ENCODE peak calls at places on chromosomes 11 and 22, in eight cellular contexts. Z is choroid plexus epithelial cell, M is pancreas, H is lower leg skin, F is stomach, S is upper lobe of right lung, D is transverse colon, K is prostate gland. N is an unnamed sample.
A peak's percentile ranks its signal among the peaks of the same experiment; 100 is the strongest.

GRCh38 chr22:26461188-26461810 is 22.3 kb downstream of the HPS4 start:
- DNase-seq in Z (peak; percentile 34), M (peak; percentile 52), H (peak; percentile 87), F (peak; percentile 71), S (no peak), D (peak; percentile 64), K (peak; percentile 54), N (no peak)

GRCh38 chr11:125967515-125967914 is 21.7 kb downstream of the VSIG10L2 start:
- DNase-seq in Z (no peak), M (no peak), H (no peak), F (no peak), S (no peak), D (no peak), K (no peak), N (no peak)

GRCh38 chr11:62445314-62445740 is 26.5 kb downstream of the SCGB1A1 start:
- DNase-seq in Z (no peak), M (no peak), H (peak; percentile 89), F (peak; percentile 53), S (no peak), D (peak; percentile 56), K (peak; percentile 66), N (peak; percentile 40)

GRCh38 chr11:31810779-31811647 is at the start of gene PAX6:
- DNase-seq in Z (peak; percentile 52), M (peak; percentile 27), H (peak; percentile 87), F (no peak), S (no peak), D (peak; percentile 22), K (no peak), N (peak; percentile 57)

GRCh38 chr11:28526406-28526751 is 418.2 kb downstream of the METTL15 start:
- DNase-seq in Z (peak; percentile 23), M (no peak), H (no peak), F (no peak), S (no peak), D (no peak), K (no peak), N (no peak)

GRCh38 chr11:2722955-2723354 is 23.2 kb upstream of the KCNQ1OT1 start:
- DNase-seq in Z (no peak), M (no peak), H (no peak), F (no peak), S (no peak), D (no peak), K (no peak), N (no peak)

GRCh38 chr11:100719809-100720221 is 32.7 kb downstream of the ARHGAP42 start:
- DNase-seq in Z (peak; percentile 92), M (peak; percentile 51), H (no peak), F (peak; percentile 66), S (no peak), D (peak; percentile 39), K (peak; percentile 63), N (no peak)

GRCh38 chr11:76318744-76319384 is 62.1 kb downstream of the THAP12 start:
- DNase-seq in Z (peak; percentile 80), M (peak; percentile 88), H (peak; percentile 95), F (peak; percentile 90), S (peak; percentile 91), D (peak; percentile 87), K (peak; percentile 78), N (peak; percentile 90)

GRCh38 chr22:33476716-33477115 is 418.5 kb upstream of the SYN3 start:
- DNase-seq in Z (peak; percentile 4), M (no peak), H (no peak), F (no peak), S (no peak), D (no peak), K (no peak), N (no peak)

GRCh38 chr22:30433773-30434172 is 8.2 kb downstream of the MTFP1 start:
- DNase-seq in Z (no peak), M (no peak), H (no peak), F (no peak), S (no peak), D (no peak), K (no peak), N (no peak)

GRCh38 chr22:27473533-27473932 is 328.0 kb downstream of the MN1 start:
- DNase-seq in Z (no peak), M (no peak), H (no peak), F (no peak), S (no peak), D (no peak), K (no peak), N (no peak)

GRCh38 chr11:126997196-126997595 is 3.4 kb downstream of the KIRREL3 start:
- DNase-seq in Z (no peak), M (no peak), H (peak; percentile 43), F (no peak), S (no peak), D (no peak), K (no peak), N (no peak)

GRCh38 chr11:111064118-111064517 is 181.4 kb upstream of the POU2AF2 start:
- DNase-seq in Z (peak; percentile 84), M (no peak), H (no peak), F (no peak), S (no peak), D (no peak), K (no peak), N (peak; percentile 6)

GRCh38 chr11:111063711-111064110 is 181.8 kb upstream of the POU2AF2 start:
- DNase-seq in Z (peak; percentile 28), M (no peak), H (no peak), F (no peak), S (no peak), D (no peak), K (no peak), N (no peak)

GRCh38 chr11:111066861-111067260 is 178.7 kb upstream of the POU2AF2 start:
- DNase-seq in Z (no peak), M (no peak), H (no peak), F (no peak), S (no peak), D (no peak), K (no peak), N (no peak)

GRCh38 chr11:111067994-111068393 is 177.5 kb upstream of the POU2AF2 start:
- DNase-seq in Z (no peak), M (no peak), H (no peak), F (no peak), S (no peak), D (no peak), K (no peak), N (no peak)

GRCh38 chr11:111069076-111069475 is 176.4 kb upstream of the POU2AF2 start:
- DNase-seq in Z (peak; percentile 95), M (no peak), H (no peak), F (no peak), S (no peak), D (no peak), K (no peak), N (no peak)
- TF ChIP-seq CTCF in Z (peak; percentile 81), M (no peak), H (no peak), F (no peak), S (no peak), D (no peak), K (no peak), N (no peak)

DNA sequence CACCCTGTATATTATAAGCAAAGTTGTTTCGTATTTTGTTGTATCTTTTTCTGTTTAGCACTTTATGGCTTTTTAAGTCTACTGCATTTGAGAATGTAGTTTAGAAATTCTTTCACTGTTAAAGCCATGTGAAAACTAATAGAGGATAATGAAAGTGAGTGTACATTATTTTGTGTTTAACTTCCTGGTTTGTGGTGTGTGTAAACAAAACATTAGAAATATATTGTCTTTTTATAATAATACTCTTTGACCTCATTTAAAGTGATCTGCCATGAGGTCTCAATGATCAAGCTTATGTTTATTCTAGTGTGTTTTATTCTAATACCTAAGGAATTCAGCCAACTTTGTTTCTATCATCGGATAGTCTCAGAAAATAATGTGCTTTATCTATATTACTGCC is 27.4 kb upstream of the TMEM45B start:
- DNase-seq in Z (no peak), M (no peak), H (no peak), F (no peak), S (no peak), D (no peak), K (no peak), N (no peak)
- TF ChIP-seq CTCF in Z (no peak), M (no peak), H (no peak), F (no peak), S (no peak), D (no peak), K (no peak), N (no peak)

GRCh38 chr11:121119444-121119843 is 18.4 kb downstream of the TECTA start:
- DNase-seq in Z (peak; percentile 6), M (no peak), H (no peak), F (no peak), S (no peak), D (no peak), K (no peak), N (no peak)
- TF ChIP-seq CTCF in Z (peak; percentile 11), M (no peak), H (no peak), F (no peak), S (no peak), D (no peak), K (no peak), N (no peak)

GRCh38 chr11:67048515-67048914 is 8.1 kb upstream of the RHOD start:
- DNase-seq in Z (no peak), M (no peak), H (peak; percentile 89), F (no peak), S (no peak), D (no peak), K (no peak), N (no peak)

GRCh38 chr11:67043572-67044329 is 12.9 kb upstream of the RHOD start:
- DNase-seq in Z (peak; percentile 66), M (no peak), H (no peak), F (no peak), S (no peak), D (no peak), K (no peak), N (no peak)

GRCh38 chr11:67041602-67042001 is 15.0 kb upstream of the RHOD start:
- DNase-seq in Z (no peak), M (no peak), H (no peak), F (no peak), S (no peak), D (no peak), K (no peak), N (no peak)

GRCh38 chr11:67044496-67044895 is 12.2 kb upstream of the RHOD start:
- DNase-seq in Z (peak; percentile 49), M (no peak), H (no peak), F (no peak), S (no peak), D (no peak), K (no peak), N (no peak)

GRCh38 chr11:67045314-67045713 is 11.3 kb upstream of the RHOD start:
- DNase-seq in Z (peak; percentile 95), M (no peak), H (no peak), F (no peak), S (no peak), D (no peak), K (no peak), N (no peak)
- TF ChIP-seq CTCF in Z (no peak), M (no peak), H (no peak), F (no peak), S (no peak), D (no peak), K (no peak), N (no peak)